ENCODE peak calls at places on chromosomes 1 and 21, in seven cellular contexts. G, V, A, W, M, O and U are unnamed samples.

GRCh38 chr1:33735624-33736023 is 128.3 kb upstream of the HMGB4 start:
- DNase-seq in W (no peak), G (peak), A (no peak), V (no peak), O (no peak), M (peak), U (no peak)

GRCh38 chr1:222358100-222358499 is 189.8 kb downstream of the HHIPL2 start:
- DNase-seq in V (no peak), O (no peak), G (no peak), W (no peak), M (no peak), A (no peak), U (no peak)

GRCh38 chr1:25609921-25610320 is 6.7 kb upstream of the MAN1C1 start:
- DNase-seq in O (no peak), W (no peak), G (no peak), A (no peak), V (no peak), M (peak), U (no peak)

GRCh38 chr1:1354271-1355247 is 3.8 kb downstream of the MXRA8 start:
- DNase-seq in V (no peak), A (no peak), G (no peak), W (no peak), O (no peak), M (no peak), U (no peak)

GRCh38 chr1:199855580-199855979 is 171.9 kb upstream of the NR5A2 start:
- DNase-seq in M (peak), O (no peak), A (no peak), W (no peak), V (no peak), G (peak), U (no peak)

GRCh38 chr1:239361403-239361802 is 25.0 kb upstream of the CHRM3 start:
- DNase-seq in O (no peak), A (no peak), W (no peak), M (peak), V (no peak), G (peak), U (no peak)

GRCh38 chr1:174812026-174812425 is 187.7 kb upstream of the CACYBP start:
- DNase-seq in W (no peak), M (no peak), G (no peak), V (no peak), A (no peak), O (no peak), U (no peak)

GRCh38 chr1:76035053-76035452 is 39.5 kb upstream of the ST6GALNAC3 start:
- DNase-seq in W (no peak), G (no peak), O (no peak), A (no peak), M (peak), V (no peak), U (no peak)

GRCh38 chr1:240612811-240613210 is 856 bp upstream of the GREM2 start:
- DNase-seq in A (no peak), W (no peak), G (no peak), O (no peak), V (no peak), M (no peak), U (no peak)

GRCh38 chr21:32392299-32392879 is 423 bp downstream of the URB1 start:
- DNase-seq in G (peak), M (no peak), O (no peak), V (no peak), A (no peak), W (no peak), U (no peak)

GRCh38 chr21:44943005-44943685 is 3.3 kb downstream of the SLX9 start:
- DNase-seq in V (no peak), A (peak), G (no peak), W (no peak), M (no peak), O (no peak), U (no peak)

GRCh38 chr1:152699746-152700145 is 1.6 kb downstream of the LCE2A start:
- DNase-seq in A (no peak), M (no peak), O (no peak), W (no peak), G (no peak), V (no peak), U (no peak)

GRCh38 chr1:192159769-192160168 is 1.5 kb downstream of the RGS18 start:
- DNase-seq in O (no peak), A (no peak), M (no peak), W (no peak), V (no peak), G (no peak), U (no peak)

GRCh38 chr1:241770115-241770514 is 77.9 kb upstream of the EXO1 start:
- DNase-seq in W (no peak), M (no peak), V (no peak), G (no peak), A (no peak), O (peak), U (no peak)

GRCh38 chr1:19404748-19405147 is 80.6 kb downstream of the CAPZB start:
- DNase-seq in O (no peak), A (no peak), V (no peak), W (no peak), M (no peak), G (no peak), U (no peak)

GRCh38 chr1:82819234-82819633 is 1018.5 kb downstream of the ADGRL2 start:
- DNase-seq in A (no peak), W (no peak), O (no peak), V (no peak), M (peak), G (no peak), U (no peak)

GRCh38 chr1:64483711-64484454 is 14.0 kb downstream of the CACHD1 start:
- DNase-seq in G (no peak), A (no peak), M (no peak), V (no peak), O (no peak), W (no peak), U (no peak)

GRCh38 chr1:202959276-202959620 is 1.1 kb upstream of the ADIPOR1 start:
- DNase-seq in G (peak), A (no peak), O (no peak), M (peak), V (no peak), W (no peak), U (no peak)

GRCh38 chr1:108316545-108316944 is 72.7 kb upstream of the NBPF4 start:
- DNase-seq in O (no peak), V (no peak), G (no peak), M (peak), A (no peak), W (no peak), U (no peak)

GRCh38 chr1:92951141-92951582 is 10.1 kb downstream of the DIPK1A start:
- DNase-seq in V (no peak), G (peak), A (no peak), O (no peak), W (no peak), M (peak), U (no peak)

GRCh38 chr1:108767115-108767514 is 20.6 kb downstream of the STXBP3 start:
- DNase-seq in A (no peak), G (no peak), M (no peak), V (no peak), O (no peak), W (no peak), U (no peak)

GRCh38 chr1:55938861-55939260 is 640.5 kb downstream of the PLPP3 start:
- DNase-seq in M (no peak), G (no peak), O (no peak), V (no peak), A (no peak), W (no peak), U (no peak)

GRCh38 chr1:29650041-29650400 is 413.7 kb downstream of the PTPRU start:
- DNase-seq in A (no peak), W (no peak), G (no peak), M (no peak), O (no peak), V (no peak), U (no peak)

GRCh38 chr1:242523968-242524570 is 428 bp downstream of the PLD5 start:
- DNase-seq in O (no peak), A (peak), W (peak), V (peak), G (peak), M (peak), U (no peak)

GRCh38 chr1:75937034-75937433 is 4.8 kb upstream of the ASB17 start:
- DNase-seq in G (peak), O (no peak), W (no peak), V (no peak), M (peak), A (no peak), U (no peak)

DNA sequence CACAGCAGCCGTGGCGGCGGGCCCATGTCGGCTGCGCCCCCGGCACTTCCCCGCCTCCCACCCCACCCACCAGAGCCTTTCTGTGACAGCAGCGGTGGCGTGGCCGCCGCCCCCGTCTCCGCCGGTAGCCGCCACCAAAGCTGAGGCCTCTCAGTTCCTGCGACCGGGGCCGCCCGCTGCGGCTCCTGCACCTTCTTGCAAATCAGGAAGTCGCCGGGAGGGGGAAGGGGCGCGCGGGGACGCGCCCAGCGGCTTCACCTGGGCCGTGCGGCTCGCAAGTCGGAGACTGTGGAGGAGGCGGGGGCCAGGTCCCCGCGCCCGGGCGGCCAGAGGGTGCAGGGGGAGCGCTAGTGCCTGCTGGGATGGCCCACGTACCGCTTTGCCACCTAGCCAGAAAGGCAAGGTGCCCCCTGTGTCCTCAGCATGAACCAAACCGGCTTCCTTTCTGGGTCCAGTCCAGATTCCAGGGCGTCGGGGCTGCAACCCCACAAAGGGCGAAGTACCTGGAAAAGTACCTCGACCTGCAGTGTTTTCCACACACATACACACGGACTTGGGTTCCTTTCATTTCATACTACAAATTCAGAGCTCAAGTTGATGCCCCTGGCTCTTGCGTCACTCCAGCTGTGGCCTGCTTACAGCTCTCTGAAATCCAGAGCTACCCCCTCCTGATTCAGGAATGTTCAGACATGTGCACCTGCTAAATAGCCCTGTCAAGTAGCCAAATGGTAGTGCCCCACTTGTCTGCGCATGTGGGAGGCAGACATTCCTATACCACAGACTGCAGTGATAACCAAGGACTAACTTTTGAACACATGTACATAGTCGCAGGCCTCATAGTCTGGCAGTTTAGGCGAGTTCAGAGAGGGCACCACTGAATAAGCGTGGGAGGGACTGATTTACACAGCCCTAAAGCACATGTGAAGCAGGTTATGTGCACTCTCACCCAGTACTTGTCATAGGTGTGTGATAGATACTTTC is at the start of gene DENND1B:
- DNase-seq in A (peak), V (peak), G (peak), M (peak), O (peak), W (peak), U (peak)
- TF ChIP-seq CTCF in A (peak), V (no peak), G (no peak), M (no peak), O (peak), W (peak), U (peak)

DNA sequence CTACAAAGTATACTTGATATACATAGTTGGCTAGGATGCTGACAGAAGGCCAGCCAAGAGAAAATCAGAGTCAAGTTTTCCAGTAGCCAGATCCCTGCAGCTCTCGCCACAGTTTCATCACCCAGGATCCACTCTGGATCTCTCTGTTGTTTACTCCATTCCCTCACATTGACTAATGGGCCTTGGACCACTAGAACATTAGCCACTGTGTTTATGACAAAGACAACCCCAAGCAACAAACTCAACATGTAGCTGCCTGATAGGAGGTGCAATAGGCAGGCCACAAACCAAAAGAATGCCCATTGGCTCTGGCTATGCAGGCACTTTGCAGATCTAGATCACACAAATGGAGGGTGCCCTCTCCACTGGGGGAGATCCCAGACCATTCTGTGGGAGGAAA is 44.2 kb downstream of the ARHGEF11 start:
- DNase-seq in A (no peak), V (no peak), M (peak), W (no peak), G (peak), O (no peak), U (no peak)
- TF ChIP-seq CTCF in A (no peak), V (no peak), M (no peak), W (no peak), G (no peak), O (no peak), U (no peak)

DNA sequence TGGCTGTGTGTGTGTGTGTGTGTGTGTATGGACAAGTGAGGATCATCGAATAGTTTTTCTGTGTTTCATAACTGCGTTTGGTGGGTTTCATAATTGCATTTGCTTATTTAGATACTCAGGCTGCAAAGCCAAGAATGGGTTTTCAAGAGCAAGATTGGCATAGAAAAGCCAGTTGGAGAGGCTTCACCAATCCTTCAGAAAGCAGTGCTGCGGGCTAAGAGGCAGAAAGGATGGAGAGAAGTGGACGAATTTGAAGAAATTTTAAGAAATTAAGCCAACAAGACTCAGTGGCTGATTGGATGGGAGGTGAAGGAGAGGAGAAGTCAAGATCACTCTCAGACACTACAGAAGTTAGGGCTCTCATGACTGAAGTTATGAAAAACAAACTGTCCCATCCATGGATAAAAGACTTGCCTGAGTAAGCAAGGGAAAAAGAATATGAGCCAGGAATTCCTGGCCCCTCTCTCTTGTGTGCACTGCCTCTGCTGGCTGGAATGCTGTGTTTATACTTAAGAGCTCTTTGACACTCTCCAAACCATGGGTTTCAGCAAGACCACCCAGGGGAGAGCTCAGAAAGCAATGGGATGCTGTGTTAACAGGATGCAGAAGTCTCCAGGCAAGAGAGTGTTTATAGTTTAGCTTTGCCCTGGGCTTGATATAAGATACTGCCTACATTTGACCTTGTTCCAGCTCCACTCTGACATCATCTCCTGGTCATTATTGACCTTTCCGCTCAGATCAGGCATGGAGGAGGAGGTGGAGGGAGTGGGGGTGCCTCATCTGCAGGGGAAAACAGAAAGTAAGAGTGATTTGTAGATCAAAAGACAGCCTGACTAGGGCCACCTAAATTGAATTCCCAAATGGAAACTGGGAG is 232.0 kb upstream of the PLXNA2 start:
- DNase-seq in A (no peak), V (no peak), M (peak), G (peak), O (no peak), W (no peak), U (no peak)
- TF ChIP-seq CTCF in A (no peak), V (no peak), M (peak), G (no peak), O (no peak), W (no peak), U (no peak)

DNA sequence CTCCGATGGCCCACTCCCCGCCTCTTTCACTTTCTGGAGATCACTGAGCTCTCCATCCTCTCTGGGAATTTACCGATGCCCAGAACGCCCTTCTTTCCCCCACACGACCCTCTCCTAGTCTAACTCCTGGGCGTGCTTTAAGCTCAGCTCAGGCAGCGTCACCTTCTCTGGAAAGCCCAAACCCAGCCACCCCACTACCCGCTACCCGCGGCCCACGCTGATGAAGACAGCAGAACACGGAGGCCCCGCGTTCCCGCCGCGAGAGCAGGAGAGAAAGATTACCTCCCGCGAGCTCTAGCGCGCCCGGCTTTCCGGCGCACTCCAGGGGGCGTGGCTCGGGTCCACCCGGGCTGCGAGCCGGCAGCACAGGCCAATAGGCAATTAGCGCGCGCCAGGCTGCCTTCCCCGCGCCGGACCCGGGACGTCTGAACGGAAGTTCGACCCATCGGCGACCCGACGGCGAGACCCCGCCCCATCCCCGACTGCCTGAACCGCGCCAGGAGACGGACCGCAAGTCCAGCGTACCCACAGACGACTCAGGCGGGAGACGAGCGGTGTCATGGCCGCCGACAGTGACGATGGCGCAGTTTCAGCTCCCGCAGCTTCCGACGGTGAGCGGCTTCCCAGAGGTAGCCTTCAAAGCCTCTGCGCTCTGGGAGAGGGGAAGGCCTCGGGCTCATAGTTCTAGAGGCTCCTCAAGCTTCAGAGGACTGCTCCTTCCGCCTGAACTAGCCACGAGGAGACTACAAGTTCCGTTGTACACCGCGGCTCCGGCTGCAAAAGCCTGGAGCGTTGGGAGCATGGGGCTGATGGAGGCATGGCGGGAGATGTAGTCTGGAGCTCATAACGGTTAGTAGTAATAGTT is at the start of the genes MUTYH and TOE1:
- DNase-seq in M (peak), G (peak), O (peak), A (peak), W (peak), V (peak), U (peak)
- TF ChIP-seq CTCF in M (no peak), G (no peak), O (no peak), A (no peak), W (no peak), V (no peak), U (no peak)

GRCh38 chr1:234987415-234988159 is 141.1 kb downstream of the TOMM20 start:
- DNase-seq in G (peak), V (no peak), O (no peak), W (peak), A (peak), M (peak), U (no peak)
- TF ChIP-seq CTCF in G (no peak), V (no peak), O (no peak), W (no peak), A (peak), M (no peak), U (no peak)

GRCh38 chr1:16998589-16998988 is 13.1 kb downstream of the ATP13A2 start:
- DNase-seq in V (no peak), O (no peak), G (peak), A (no peak), W (peak), M (no peak), U (no peak)

GRCh38 chr1:17002524-17002902 is 9.2 kb downstream of the ATP13A2 start:
- DNase-seq in G (no peak), W (no peak), O (no peak), V (no peak), A (no peak), M (no peak), U (no peak)

GRCh38 chr1:16996845-16997244 is 14.9 kb downstream of the ATP13A2 start:
- DNase-seq in A (no peak), V (no peak), G (no peak), O (no peak), M (no peak), W (no peak), U (no peak)

GRCh38 chr1:17001760-17002523 is 9.8 kb downstream of the ATP13A2 start:
- DNase-seq in O (no peak), V (no peak), M (no peak), W (no peak), A (no peak), G (no peak), U (no peak)

GRCh38 chr1:16999863-17000262 is 11.9 kb downstream of the ATP13A2 start:
- DNase-seq in O (no peak), M (no peak), V (no peak), A (no peak), W (no peak), G (no peak), U (no peak)
- TF ChIP-seq CTCF in O (no peak), M (no peak), V (no peak), A (no peak), W (no peak), G (no peak), U (no peak)

GRCh38 chr1:94240822-94241221 is 3.4 kb upstream of the ARHGAP29 start:
- DNase-seq in G (no peak), V (no peak), W (no peak), M (no peak), O (no peak), A (no peak), U (no peak)
- TF ChIP-seq CTCF in G (peak), V (no peak), W (no peak), M (no peak), O (no peak), A (no peak), U (no peak)